ENCODE peak calls at places on chromosomes 1 and 21, in ten cellular contexts. K is left ventricle myocardium inferior; L is stimulated activated CD4-positive, alpha-beta T cell treated with anti-CD3 and anti-CD28 coated beads, Interleukin-12 subunit alpha, Interleukin-12 subunit beta, amount 100 ng/mL, for 4 hours; I is H1; E is mammary epithelial cell; B is lower leg skin; H is NAMALWA; Q is GM18507; J is astrocyte of the spinal cord; Z is central memory CD4-positive, alpha-beta T cell. G is an unnamed sample.

GRCh38 chr1:156226116-156226538 is 13.3 kb downstream of the PMF1 start:
- DNase-seq in K (no peak), L (no peak), I (no peak), E (no peak), B (no peak), H (no peak), Q (peak), J (no peak), Z (no peak), G (no peak)

GRCh38 chr21:42068592-42068991 is 2.5 kb upstream of the UMODL1 start:
- DNase-seq in K (no peak), L (no peak), I (no peak), E (no peak), B (no peak), H (no peak), Q (no peak), J (no peak), Z (no peak), G (no peak)

GRCh38 chr1:162305969-162306368 is 70.7 kb downstream of the SPATA46 start:
- DNase-seq in K (no peak), L (no peak), I (no peak), E (peak), B (no peak), H (no peak), Q (no peak), J (peak), Z (no peak), G (no peak)

GRCh38 chr1:55957233-55957632 is 622.1 kb downstream of the PLPP3 start:
- DNase-seq in K (no peak), L (no peak), I (no peak), E (no peak), B (peak), H (no peak), Q (no peak), J (no peak), Z (no peak), G (no peak)

GRCh38 chr1:54481201-54481884 is 66.7 kb upstream of the ACOT11 start:
- DNase-seq in K (no peak), L (no peak), I (no peak), E (no peak), B (no peak), H (no peak), Q (no peak), J (no peak), Z (peak), G (no peak)

GRCh38 chr1:204782118-204782700 is 88.5 kb upstream of the NFASC start:
- DNase-seq in K (no peak), L (no peak), I (no peak), E (peak), B (no peak), H (no peak), Q (no peak), J (no peak), Z (no peak), G (no peak)

GRCh38 chr1:241357366-241358305 is 631 bp upstream of the RGS7 start:
- DNase-seq in K (no peak), L (no peak), I (no peak), E (peak), B (no peak), H (no peak), Q (no peak), J (peak), Z (no peak), G (no peak)

GRCh38 chr1:36198641-36199040 is 25.6 kb upstream of the THRAP3 start:
- DNase-seq in K (no peak), L (no peak), I (no peak), E (no peak), B (no peak), H (no peak), Q (no peak), J (no peak), Z (no peak), G (no peak)

GRCh38 chr1:89894210-89894668 is 73.4 kb downstream of the LRRC8D start:
- DNase-seq in K (no peak), L (no peak), I (no peak), E (peak), B (no peak), H (no peak), Q (no peak), J (peak), Z (no peak), G (no peak)

GRCh38 chr1:227959325-227959860 is 11.7 kb upstream of the WNT9A start:
- DNase-seq in K (no peak), L (no peak), I (no peak), E (no peak), B (no peak), H (no peak), Q (no peak), J (no peak), Z (no peak), G (no peak)

GRCh38 chr1:101337968-101338367 is 101.1 kb downstream of the S1PR1 start:
- DNase-seq in K (no peak), L (no peak), I (no peak), E (no peak), B (no peak), H (no peak), Q (no peak), J (no peak), Z (no peak), G (no peak)